ENCODE peak calls at places on chromosomes 13 and 19, in eight cellular contexts. One of them, this sample, is unnamed.

GRCh38 chr13:27830010-27830409 is 37.7 kb downstream of the GSX1 start:
- DNase-seq in GM23248: peak
- DNase-seq in hepatocyte: peak
- DNase-seq in heart right ventricle: peak
- DNase-seq in left lung: peak
- DNase-seq in left ventricle myocardium inferior: peak
- DNase-seq in breast epithelium: no peak
- DNase-seq in upper lobe of left lung: peak
- DNase-seq in this sample: peak

GRCh38 chr19:55249841-55250240 is 9.0 kb downstream of the PPP6R1 start:
- DNase-seq in GM23248: no peak
- DNase-seq in hepatocyte: no peak
- DNase-seq in heart right ventricle: no peak
- DNase-seq in left lung: peak
- DNase-seq in left ventricle myocardium inferior: no peak
- DNase-seq in breast epithelium: no peak
- DNase-seq in upper lobe of left lung: no peak
- DNase-seq in this sample: no peak

GRCh38 chr19:21328402-21328801 is 808 bp downstream of the ZNF708 start:
- DNase-seq in GM23248: no peak
- DNase-seq in hepatocyte: no peak
- DNase-seq in heart right ventricle: no peak
- DNase-seq in left lung: no peak
- DNase-seq in left ventricle myocardium inferior: no peak
- DNase-seq in breast epithelium: no peak
- DNase-seq in upper lobe of left lung: no peak
- DNase-seq in this sample: no peak

GRCh38 chr19:1064661-1065605 is 2.0 kb upstream of the ARHGAP45 start:
- DNase-seq in GM23248: peak
- DNase-seq in hepatocyte: peak
- DNase-seq in heart right ventricle: peak
- DNase-seq in left lung: peak
- DNase-seq in left ventricle myocardium inferior: peak
- DNase-seq in breast epithelium: no peak
- DNase-seq in upper lobe of left lung: peak
- DNase-seq in this sample: peak

GRCh38 chr19:14432817-14433453 is at the start of gene PKN1:
- DNase-seq in GM23248: peak
- DNase-seq in hepatocyte: peak
- DNase-seq in heart right ventricle: peak
- DNase-seq in left lung: peak
- DNase-seq in left ventricle myocardium inferior: peak
- DNase-seq in breast epithelium: no peak
- DNase-seq in upper lobe of left lung: peak
- DNase-seq in this sample: no peak

GRCh38 chr13:19961924-19962323 is 3.4 kb downstream of the ZMYM2 start:
- DNase-seq in GM23248: no peak
- DNase-seq in hepatocyte: no peak
- DNase-seq in heart right ventricle: no peak
- DNase-seq in left lung: no peak
- DNase-seq in left ventricle myocardium inferior: no peak
- DNase-seq in breast epithelium: no peak
- DNase-seq in upper lobe of left lung: no peak
- DNase-seq in this sample: no peak

GRCh38 chr13:48559638-48560320 is 26.9 kb upstream of the RCBTB2 start:
- DNase-seq in GM23248: peak
- DNase-seq in hepatocyte: no peak
- DNase-seq in heart right ventricle: no peak
- DNase-seq in left lung: no peak
- DNase-seq in left ventricle myocardium inferior: no peak
- DNase-seq in breast epithelium: no peak
- DNase-seq in upper lobe of left lung: no peak
- DNase-seq in this sample: no peak

GRCh38 chr13:76646946-76647345 is 239.3 kb downstream of the KCTD12 start:
- DNase-seq in GM23248: peak
- DNase-seq in hepatocyte: no peak
- DNase-seq in heart right ventricle: no peak
- DNase-seq in left lung: no peak
- DNase-seq in left ventricle myocardium inferior: no peak
- DNase-seq in breast epithelium: no peak
- DNase-seq in upper lobe of left lung: no peak
- DNase-seq in this sample: no peak

GRCh38 chr13:35179494-35179893 is 237.4 kb downstream of the NBEA start:
- DNase-seq in GM23248: peak
- DNase-seq in hepatocyte: no peak
- DNase-seq in heart right ventricle: no peak
- DNase-seq in left lung: no peak
- DNase-seq in left ventricle myocardium inferior: no peak
- DNase-seq in breast epithelium: no peak
- DNase-seq in upper lobe of left lung: no peak
- DNase-seq in this sample: no peak

GRCh38 chr19:18503971-18504885 is 17.6 kb downstream of the ELL start:
- DNase-seq in GM23248: no peak
- DNase-seq in hepatocyte: peak
- DNase-seq in heart right ventricle: no peak
- DNase-seq in left lung: no peak
- DNase-seq in left ventricle myocardium inferior: no peak
- DNase-seq in breast epithelium: no peak
- DNase-seq in upper lobe of left lung: no peak
- DNase-seq in this sample: no peak
- H3K27ac ChIP-seq in GM23248: no peak
- H3K27ac ChIP-seq in hepatocyte: peak
- H3K27ac ChIP-seq in heart right ventricle: peak
- H3K27ac ChIP-seq in left lung: no peak
- H3K27ac ChIP-seq in left ventricle myocardium inferior: peak
- H3K27ac ChIP-seq in breast epithelium: peak
- H3K27ac ChIP-seq in upper lobe of left lung: peak
- H3K27ac ChIP-seq in this sample: peak

DNA sequence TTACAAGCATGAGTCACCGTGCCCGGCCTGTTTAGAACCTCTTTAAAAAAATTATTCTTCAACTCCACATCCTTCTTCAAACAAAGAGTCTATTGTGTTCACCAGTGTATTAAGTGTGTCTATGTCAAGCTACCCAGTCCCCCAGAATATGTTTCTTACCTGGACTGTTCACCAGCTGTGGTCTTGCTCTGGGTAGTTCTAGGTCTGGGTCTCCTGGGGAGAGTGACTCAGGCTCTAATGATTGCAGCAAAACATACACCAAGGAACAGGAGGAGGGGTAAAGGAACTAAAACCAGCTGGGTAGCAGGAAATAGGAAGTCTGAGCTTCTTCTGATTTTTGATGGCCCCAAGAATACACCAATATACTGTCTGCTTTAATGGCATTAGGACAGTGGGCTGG is at the start of gene FPR1:
- DNase-seq in GM23248: no peak
- DNase-seq in hepatocyte: no peak
- DNase-seq in heart right ventricle: no peak
- DNase-seq in left lung: no peak
- DNase-seq in left ventricle myocardium inferior: no peak
- DNase-seq in breast epithelium: no peak
- DNase-seq in upper lobe of left lung: peak
- DNase-seq in this sample: no peak
- H3K27ac ChIP-seq in GM23248: no peak
- H3K27ac ChIP-seq in hepatocyte: no peak
- H3K27ac ChIP-seq in heart right ventricle: no peak
- H3K27ac ChIP-seq in left lung: peak
- H3K27ac ChIP-seq in left ventricle myocardium inferior: peak
- H3K27ac ChIP-seq in breast epithelium: no peak
- H3K27ac ChIP-seq in upper lobe of left lung: peak
- H3K27ac ChIP-seq in this sample: no peak

GRCh38 chr19:49340069-49340864 is 5.1 kb downstream of the CD37 start:
- DNase-seq in GM23248: peak
- DNase-seq in hepatocyte: peak
- DNase-seq in heart right ventricle: peak
- DNase-seq in left lung: peak
- DNase-seq in left ventricle myocardium inferior: peak
- DNase-seq in breast epithelium: peak
- DNase-seq in upper lobe of left lung: peak
- DNase-seq in this sample: no peak

GRCh38 chr19:49338023-49338677 is 2.9 kb downstream of the CD37 start:
- DNase-seq in GM23248: no peak
- DNase-seq in hepatocyte: no peak
- DNase-seq in heart right ventricle: no peak
- DNase-seq in left lung: no peak
- DNase-seq in left ventricle myocardium inferior: no peak
- DNase-seq in breast epithelium: peak
- DNase-seq in upper lobe of left lung: no peak
- DNase-seq in this sample: no peak

GRCh38 chr19:49337267-49338022 is 2.2 kb downstream of the CD37 start:
- DNase-seq in GM23248: no peak
- DNase-seq in hepatocyte: no peak
- DNase-seq in heart right ventricle: no peak
- DNase-seq in left lung: no peak
- DNase-seq in left ventricle myocardium inferior: no peak
- DNase-seq in breast epithelium: peak
- DNase-seq in upper lobe of left lung: no peak
- DNase-seq in this sample: no peak

GRCh38 chr19:49339364-49340068 is 4.3 kb downstream of the CD37 start:
- DNase-seq in GM23248: peak
- DNase-seq in hepatocyte: peak
- DNase-seq in heart right ventricle: peak
- DNase-seq in left lung: peak
- DNase-seq in left ventricle myocardium inferior: peak
- DNase-seq in breast epithelium: peak
- DNase-seq in upper lobe of left lung: peak
- DNase-seq in this sample: no peak

GRCh38 chr19:49338691-49339363 is 3.6 kb downstream of the CD37 start:
- DNase-seq in GM23248: peak
- DNase-seq in hepatocyte: peak
- DNase-seq in heart right ventricle: peak
- DNase-seq in left lung: peak
- DNase-seq in left ventricle myocardium inferior: peak
- DNase-seq in breast epithelium: peak
- DNase-seq in upper lobe of left lung: peak
- DNase-seq in this sample: no peak
- H3K27ac ChIP-seq in GM23248: no peak
- H3K27ac ChIP-seq in hepatocyte: no peak
- H3K27ac ChIP-seq in heart right ventricle: peak
- H3K27ac ChIP-seq in left lung: peak
- H3K27ac ChIP-seq in left ventricle myocardium inferior: peak
- H3K27ac ChIP-seq in breast epithelium: peak
- H3K27ac ChIP-seq in upper lobe of left lung: peak
- H3K27ac ChIP-seq in this sample: no peak

GRCh38 chr13:30156826-30157615 is 150.3 kb downstream of the KATNAL1 start:
- DNase-seq in GM23248: no peak
- DNase-seq in hepatocyte: no peak
- DNase-seq in heart right ventricle: no peak
- DNase-seq in left lung: no peak
- DNase-seq in left ventricle myocardium inferior: no peak
- DNase-seq in breast epithelium: no peak
- DNase-seq in upper lobe of left lung: no peak
- DNase-seq in this sample: no peak

GRCh38 chr13:30158774-30159445 is 148.4 kb downstream of the KATNAL1 start:
- DNase-seq in GM23248: peak
- DNase-seq in hepatocyte: no peak
- DNase-seq in heart right ventricle: no peak
- DNase-seq in left lung: no peak
- DNase-seq in left ventricle myocardium inferior: no peak
- DNase-seq in breast epithelium: no peak
- DNase-seq in upper lobe of left lung: no peak
- DNase-seq in this sample: no peak

GRCh38 chr13:30156270-30156669 is 151.1 kb downstream of the KATNAL1 start:
- DNase-seq in GM23248: no peak
- DNase-seq in hepatocyte: no peak
- DNase-seq in heart right ventricle: no peak
- DNase-seq in left lung: no peak
- DNase-seq in left ventricle myocardium inferior: no peak
- DNase-seq in breast epithelium: no peak
- DNase-seq in upper lobe of left lung: no peak
- DNase-seq in this sample: no peak

GRCh38 chr13:30157616-30157993 is 149.7 kb downstream of the KATNAL1 start:
- DNase-seq in GM23248: no peak
- DNase-seq in hepatocyte: no peak
- DNase-seq in heart right ventricle: no peak
- DNase-seq in left lung: no peak
- DNase-seq in left ventricle myocardium inferior: no peak
- DNase-seq in breast epithelium: no peak
- DNase-seq in upper lobe of left lung: no peak
- DNase-seq in this sample: no peak

DNA sequence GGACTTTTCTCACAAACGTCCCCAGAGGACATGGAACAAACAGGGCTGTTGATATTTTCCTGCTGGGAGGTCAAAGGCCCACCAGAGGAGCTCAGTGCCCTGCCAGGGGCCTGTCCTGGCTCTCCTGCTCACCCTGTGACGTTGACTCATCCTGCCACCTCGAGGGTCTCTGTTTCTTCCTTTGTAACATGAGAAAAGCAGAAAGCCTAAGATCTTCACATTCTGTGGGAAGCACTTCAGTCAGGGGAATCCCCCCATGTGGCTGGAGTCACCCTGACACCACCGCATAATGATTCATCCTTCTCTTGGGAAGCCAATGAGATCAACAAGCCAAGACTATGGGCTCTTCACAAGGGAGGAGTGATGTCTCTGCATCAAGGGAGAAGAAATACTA is 147.9 kb downstream of the KATNAL1 start:
- DNase-seq in GM23248: peak
- DNase-seq in hepatocyte: no peak
- DNase-seq in heart right ventricle: no peak
- DNase-seq in left lung: no peak
- DNase-seq in left ventricle myocardium inferior: no peak
- DNase-seq in breast epithelium: no peak
- DNase-seq in upper lobe of left lung: no peak
- DNase-seq in this sample: no peak
- H3K27ac ChIP-seq in GM23248: peak
- H3K27ac ChIP-seq in hepatocyte: no peak
- H3K27ac ChIP-seq in heart right ventricle: no peak
- H3K27ac ChIP-seq in left lung: no peak
- H3K27ac ChIP-seq in left ventricle myocardium inferior: no peak
- H3K27ac ChIP-seq in breast epithelium: no peak
- H3K27ac ChIP-seq in upper lobe of left lung: no peak
- H3K27ac ChIP-seq in this sample: no peak

DNA sequence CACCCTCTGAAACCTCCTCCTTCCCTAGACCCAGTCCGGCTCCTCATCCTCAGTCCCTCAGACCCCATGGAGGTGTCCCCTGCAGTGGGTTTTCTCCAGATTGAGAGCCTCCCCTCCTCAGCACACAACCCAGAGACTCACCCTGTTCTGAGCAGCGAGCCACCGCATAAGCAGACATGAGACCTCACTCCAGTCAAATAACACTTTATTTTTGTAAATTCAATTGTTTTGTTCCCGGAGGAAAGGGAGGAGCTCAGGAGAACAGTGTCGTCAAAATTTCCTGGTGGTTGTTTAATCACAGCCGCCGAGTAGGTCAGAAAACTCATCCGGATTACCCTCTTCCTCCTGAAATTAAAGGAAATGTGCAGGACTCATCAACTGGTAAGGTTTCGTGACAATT is 57.5 kb downstream of the ERICH4 start:
- DNase-seq in GM23248: no peak
- DNase-seq in hepatocyte: no peak
- DNase-seq in heart right ventricle: no peak
- DNase-seq in left lung: no peak
- DNase-seq in left ventricle myocardium inferior: no peak
- DNase-seq in breast epithelium: no peak
- DNase-seq in upper lobe of left lung: no peak
- DNase-seq in this sample: no peak
- H3K27ac ChIP-seq in GM23248: no peak
- H3K27ac ChIP-seq in hepatocyte: no peak
- H3K27ac ChIP-seq in heart right ventricle: peak
- H3K27ac ChIP-seq in left lung: peak
- H3K27ac ChIP-seq in left ventricle myocardium inferior: peak
- H3K27ac ChIP-seq in breast epithelium: peak
- H3K27ac ChIP-seq in upper lobe of left lung: peak
- H3K27ac ChIP-seq in this sample: no peak

This sample was measured in effector memory CD4-positive, alpha-beta T cell.